ENCODE peak calls at places on chromosomes 11 and 22, in nine cellular contexts. One of them, this sample, is unnamed.

GRCh38 chr22:41976070-41976901 is 7.0 kb downstream of the SEPTIN3 start:
- DNase-seq in uterus: no peak
- DNase-seq in heart left ventricle: no peak
- DNase-seq in stomach: peak
- DNase-seq in transverse colon: peak
- DNase-seq in adrenal gland: peak
- DNase-seq in upper lobe of left lung: peak
- DNase-seq in thyroid gland: peak
- DNase-seq in tibial nerve: no peak
- DNase-seq in this sample: peak

GRCh38 chr22:29316429-29316828 is 932 bp upstream of the RASL10A start:
- DNase-seq in uterus: no peak
- DNase-seq in heart left ventricle: no peak
- DNase-seq in stomach: no peak
- DNase-seq in transverse colon: no peak
- DNase-seq in adrenal gland: no peak
- DNase-seq in upper lobe of left lung: no peak
- DNase-seq in thyroid gland: no peak
- DNase-seq in tibial nerve: no peak
- DNase-seq in this sample: no peak

GRCh38 chr11:96095884-96096301 is 172.0 kb upstream of the MTMR2 start:
- DNase-seq in uterus: no peak
- DNase-seq in heart left ventricle: no peak
- DNase-seq in stomach: peak
- DNase-seq in transverse colon: peak
- DNase-seq in adrenal gland: no peak
- DNase-seq in upper lobe of left lung: no peak
- DNase-seq in thyroid gland: peak
- DNase-seq in tibial nerve: no peak
- DNase-seq in this sample: peak

GRCh38 chr22:30362632-30363281 is 6.0 kb downstream of the CCDC157 start:
- DNase-seq in uterus: no peak
- DNase-seq in heart left ventricle: no peak
- DNase-seq in stomach: no peak
- DNase-seq in transverse colon: no peak
- DNase-seq in adrenal gland: no peak
- DNase-seq in upper lobe of left lung: no peak
- DNase-seq in thyroid gland: no peak
- DNase-seq in tibial nerve: no peak
- DNase-seq in this sample: no peak

GRCh38 chr11:71215372-71215965 is 36.9 kb downstream of the SHANK2 start:
- DNase-seq in uterus: no peak
- DNase-seq in heart left ventricle: no peak
- DNase-seq in stomach: no peak
- DNase-seq in transverse colon: no peak
- DNase-seq in adrenal gland: no peak
- DNase-seq in upper lobe of left lung: no peak
- DNase-seq in thyroid gland: peak
- DNase-seq in tibial nerve: no peak
- DNase-seq in this sample: no peak

GRCh38 chr11:46380340-46381045 is 976 bp upstream of the MDK start:
- DNase-seq in uterus: peak
- DNase-seq in heart left ventricle: peak
- DNase-seq in stomach: peak
- DNase-seq in transverse colon: peak
- DNase-seq in adrenal gland: peak
- DNase-seq in upper lobe of left lung: peak
- DNase-seq in thyroid gland: peak
- DNase-seq in tibial nerve: peak
- DNase-seq in this sample: peak

GRCh38 chr22:19535001-19535400 is 10.8 kb upstream of the CLDN5 start:
- DNase-seq in uterus: no peak
- DNase-seq in heart left ventricle: no peak
- DNase-seq in stomach: no peak
- DNase-seq in transverse colon: no peak
- DNase-seq in adrenal gland: no peak
- DNase-seq in upper lobe of left lung: no peak
- DNase-seq in thyroid gland: no peak
- DNase-seq in tibial nerve: no peak
- DNase-seq in this sample: no peak

GRCh38 chr11:133506023-133506422 is 26.3 kb downstream of the OPCML start:
- DNase-seq in uterus: no peak
- DNase-seq in heart left ventricle: no peak
- DNase-seq in stomach: no peak
- DNase-seq in transverse colon: no peak
- DNase-seq in adrenal gland: no peak
- DNase-seq in upper lobe of left lung: no peak
- DNase-seq in thyroid gland: no peak
- DNase-seq in tibial nerve: no peak
- DNase-seq in this sample: no peak

GRCh38 chr11:6219359-6219758 is 14.0 kb downstream of the C11orf42 start:
- DNase-seq in uterus: no peak
- DNase-seq in heart left ventricle: no peak
- DNase-seq in stomach: no peak
- DNase-seq in transverse colon: peak
- DNase-seq in adrenal gland: peak
- DNase-seq in upper lobe of left lung: no peak
- DNase-seq in thyroid gland: no peak
- DNase-seq in tibial nerve: peak
- DNase-seq in this sample: no peak

GRCh38 chr22:48300877-48301276 is 1526.8 kb downstream of the BRD1 start:
- DNase-seq in uterus: no peak
- DNase-seq in heart left ventricle: no peak
- DNase-seq in stomach: no peak
- DNase-seq in transverse colon: no peak
- DNase-seq in adrenal gland: no peak
- DNase-seq in upper lobe of left lung: no peak
- DNase-seq in thyroid gland: no peak
- DNase-seq in tibial nerve: no peak
- DNase-seq in this sample: no peak

GRCh38 chr11:26219506-26220117 is 112.3 kb upstream of the ANO3 start:
- DNase-seq in uterus: no peak
- DNase-seq in heart left ventricle: no peak
- DNase-seq in stomach: no peak
- DNase-seq in transverse colon: no peak
- DNase-seq in adrenal gland: no peak
- DNase-seq in upper lobe of left lung: no peak
- DNase-seq in thyroid gland: no peak
- DNase-seq in tibial nerve: no peak
- DNase-seq in this sample: no peak

GRCh38 chr11:64769283-64769682 is 9.1 kb downstream of the SF1 start:
- DNase-seq in uterus: no peak
- DNase-seq in heart left ventricle: no peak
- DNase-seq in stomach: no peak
- DNase-seq in transverse colon: no peak
- DNase-seq in adrenal gland: no peak
- DNase-seq in upper lobe of left lung: no peak
- DNase-seq in thyroid gland: no peak
- DNase-seq in tibial nerve: no peak
- DNase-seq in this sample: no peak

GRCh38 chr11:69533296-69534165 is 52.1 kb downstream of the LINC01488 start:
- DNase-seq in uterus: no peak
- DNase-seq in heart left ventricle: no peak
- DNase-seq in stomach: no peak
- DNase-seq in transverse colon: no peak
- DNase-seq in adrenal gland: no peak
- DNase-seq in upper lobe of left lung: no peak
- DNase-seq in thyroid gland: no peak
- DNase-seq in tibial nerve: no peak
- DNase-seq in this sample: no peak

GRCh38 chr22:17486313-17486712 is 77.0 kb upstream of the SLC25A18 start:
- DNase-seq in uterus: no peak
- DNase-seq in heart left ventricle: no peak
- DNase-seq in stomach: no peak
- DNase-seq in transverse colon: no peak
- DNase-seq in adrenal gland: peak
- DNase-seq in upper lobe of left lung: no peak
- DNase-seq in thyroid gland: no peak
- DNase-seq in tibial nerve: no peak
- DNase-seq in this sample: peak

GRCh38 chr11:125886997-125887372 is 483 bp upstream of the HYLS1 start:
- DNase-seq in uterus: peak
- DNase-seq in heart left ventricle: peak
- DNase-seq in stomach: no peak
- DNase-seq in transverse colon: peak
- DNase-seq in adrenal gland: peak
- DNase-seq in upper lobe of left lung: peak
- DNase-seq in thyroid gland: peak
- DNase-seq in tibial nerve: peak
- DNase-seq in this sample: peak

GRCh38 chr22:24510694-24511625 is 15.8 kb downstream of the UPB1 start:
- DNase-seq in uterus: no peak
- DNase-seq in heart left ventricle: no peak
- DNase-seq in stomach: peak
- DNase-seq in transverse colon: no peak
- DNase-seq in adrenal gland: no peak
- DNase-seq in upper lobe of left lung: no peak
- DNase-seq in thyroid gland: peak
- DNase-seq in tibial nerve: no peak
- DNase-seq in this sample: no peak

GRCh38 chr11:112589132-112589531 is 328.5 kb upstream of the PLET1 start:
- DNase-seq in uterus: peak
- DNase-seq in heart left ventricle: no peak
- DNase-seq in stomach: no peak
- DNase-seq in transverse colon: no peak
- DNase-seq in adrenal gland: no peak
- DNase-seq in upper lobe of left lung: no peak
- DNase-seq in thyroid gland: no peak
- DNase-seq in tibial nerve: no peak
- DNase-seq in this sample: no peak

DNA sequence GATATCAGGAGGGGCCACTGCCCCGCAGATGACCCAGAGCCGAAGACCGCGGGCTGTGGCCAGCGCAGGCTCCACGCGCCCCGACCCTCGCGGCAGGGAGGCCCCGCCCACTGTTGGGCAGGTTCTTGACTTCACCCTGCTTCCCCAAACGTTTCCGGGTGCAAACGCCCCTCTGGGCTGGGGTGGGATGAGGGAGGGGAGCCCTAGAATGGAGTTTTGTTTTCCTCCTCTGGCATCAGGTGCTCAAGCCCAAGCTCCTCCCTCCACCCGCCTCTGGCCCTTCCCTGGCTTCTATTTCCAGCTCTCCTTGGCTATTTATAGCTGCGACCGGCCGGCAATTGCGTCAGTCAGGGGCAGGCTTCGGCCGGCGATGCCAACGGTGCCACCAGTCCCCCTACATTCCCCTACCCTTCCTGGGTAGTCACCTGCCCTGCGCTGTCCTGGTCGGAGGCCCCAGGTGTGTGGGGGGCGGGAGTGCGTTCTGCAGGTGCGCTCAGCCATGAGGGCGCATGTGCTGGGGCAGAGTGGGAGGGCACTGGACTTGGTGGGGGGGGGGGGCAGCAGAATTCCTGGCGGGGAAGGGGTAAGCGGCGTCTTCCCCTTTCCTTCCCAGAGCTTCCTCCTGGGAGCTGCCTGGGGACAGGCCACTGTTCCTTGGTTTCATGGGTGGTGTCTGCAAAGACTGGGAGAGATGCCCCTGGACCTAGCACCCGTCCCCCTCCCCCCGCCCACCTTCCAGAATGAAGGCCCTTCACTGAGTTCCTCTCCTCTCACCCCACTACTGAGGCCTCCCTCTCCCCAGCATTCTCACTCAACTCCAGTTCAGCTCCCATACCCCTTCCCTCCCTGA is 23.6 kb downstream of the DUSP8 start:
- DNase-seq in uterus: peak
- DNase-seq in heart left ventricle: peak
- DNase-seq in stomach: peak
- DNase-seq in transverse colon: peak
- DNase-seq in adrenal gland: peak
- DNase-seq in upper lobe of left lung: peak
- DNase-seq in thyroid gland: peak
- DNase-seq in tibial nerve: no peak
- DNase-seq in this sample: peak
- TF ChIP-seq POLR2A in uterus: peak
- TF ChIP-seq POLR2A in heart left ventricle: no peak
- TF ChIP-seq POLR2A in stomach: no peak
- TF ChIP-seq POLR2A in transverse colon: peak
- TF ChIP-seq POLR2A in adrenal gland: no peak
- TF ChIP-seq POLR2A in upper lobe of left lung: peak
- TF ChIP-seq POLR2A in thyroid gland: peak
- TF ChIP-seq POLR2A in tibial nerve: no peak
- TF ChIP-seq POLR2A in this sample: no peak

GRCh38 chr11:116882386-116882785 is 45.0 kb upstream of the APOA1 start:
- DNase-seq in uterus: no peak
- DNase-seq in heart left ventricle: no peak
- DNase-seq in stomach: no peak
- DNase-seq in transverse colon: no peak
- DNase-seq in adrenal gland: no peak
- DNase-seq in upper lobe of left lung: no peak
- DNase-seq in thyroid gland: no peak
- DNase-seq in tibial nerve: no peak
- DNase-seq in this sample: no peak
- TF ChIP-seq CTCF in uterus: no peak
- TF ChIP-seq CTCF in heart left ventricle: no peak
- TF ChIP-seq CTCF in stomach: no peak
- TF ChIP-seq CTCF in transverse colon: no peak
- TF ChIP-seq CTCF in adrenal gland: no peak
- TF ChIP-seq CTCF in upper lobe of left lung: no peak
- TF ChIP-seq CTCF in thyroid gland: no peak
- TF ChIP-seq CTCF in tibial nerve: no peak
- TF ChIP-seq CTCF in this sample: no peak

GRCh38 chr11:86062719-86063118 is 6.2 kb downstream of the PICALM start:
- DNase-seq in uterus: no peak
- DNase-seq in heart left ventricle: no peak
- DNase-seq in stomach: no peak
- DNase-seq in transverse colon: no peak
- DNase-seq in adrenal gland: no peak
- DNase-seq in upper lobe of left lung: no peak
- DNase-seq in thyroid gland: no peak
- DNase-seq in tibial nerve: no peak
- DNase-seq in this sample: no peak
- H3K4me3 ChIP-seq in uterus: no peak
- H3K4me3 ChIP-seq in heart left ventricle: no peak
- H3K4me3 ChIP-seq in stomach: no peak
- H3K4me3 ChIP-seq in transverse colon: no peak
- H3K4me3 ChIP-seq in adrenal gland: peak
- H3K4me3 ChIP-seq in upper lobe of left lung: no peak
- H3K4me3 ChIP-seq in thyroid gland: no peak
- H3K4me3 ChIP-seq in tibial nerve: no peak
- H3K4me3 ChIP-seq in this sample: no peak

DNA sequence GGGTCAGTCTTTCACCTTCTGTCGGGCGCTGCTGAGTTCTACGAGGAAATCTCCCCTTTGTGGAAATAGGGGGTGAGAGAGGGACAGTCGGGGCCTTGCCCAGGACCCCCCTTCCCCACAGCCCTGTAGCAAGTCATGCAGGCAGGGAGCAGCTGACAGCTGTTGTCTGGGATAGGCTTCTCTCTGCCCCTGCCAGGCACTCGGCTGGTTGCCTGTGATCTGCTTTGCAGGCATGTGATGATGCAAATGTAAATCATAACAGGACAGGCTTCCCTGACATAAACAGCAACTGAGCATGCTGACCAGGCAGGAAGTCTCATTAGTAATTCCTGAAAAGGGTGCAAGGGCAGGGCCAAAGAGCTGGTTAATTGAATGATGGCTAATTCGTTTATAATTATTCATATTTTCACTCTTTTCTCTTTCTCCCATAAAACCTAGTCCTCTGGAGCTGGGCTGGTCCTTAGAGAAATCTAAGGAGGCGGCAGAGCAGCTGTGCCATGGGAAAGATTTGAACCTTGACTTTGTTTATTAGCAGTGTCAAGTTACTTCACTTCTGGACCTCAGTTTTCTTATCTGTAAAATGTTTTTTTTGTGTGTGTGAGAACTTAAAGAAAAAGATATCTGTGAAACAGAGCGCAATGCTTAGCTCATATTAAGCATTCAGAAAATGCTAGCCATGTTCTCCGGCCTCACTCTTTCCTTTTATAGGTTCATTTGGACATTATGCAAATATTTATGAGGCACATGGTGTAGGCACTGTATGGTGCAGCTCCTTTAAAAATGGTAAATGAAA is 129.7 kb downstream of the LDLRAD3 start:
- DNase-seq in uterus: no peak
- DNase-seq in heart left ventricle: peak
- DNase-seq in stomach: peak
- DNase-seq in transverse colon: no peak
- DNase-seq in adrenal gland: peak
- DNase-seq in upper lobe of left lung: no peak
- DNase-seq in thyroid gland: no peak
- DNase-seq in tibial nerve: no peak
- DNase-seq in this sample: no peak
- TF ChIP-seq POLR2A in uterus: no peak
- TF ChIP-seq POLR2A in heart left ventricle: no peak
- TF ChIP-seq POLR2A in stomach: no peak
- TF ChIP-seq POLR2A in transverse colon: no peak
- TF ChIP-seq POLR2A in adrenal gland: no peak
- TF ChIP-seq POLR2A in upper lobe of left lung: peak
- TF ChIP-seq POLR2A in thyroid gland: no peak
- TF ChIP-seq POLR2A in tibial nerve: no peak
- TF ChIP-seq POLR2A in this sample: no peak

This sample was measured in body of pancreas.